ENCODE peak calls at places on chromosomes 2 and 18, in ten cellular contexts. One of them, this sample, is unnamed.

GRCh38 chr2:239216614-239217273 is 184.1 kb downstream of the HDAC4 start:
- DNase-seq in astrocyte of the spinal cord: no peak
- DNase-seq in type B pancreatic cell: no peak
- DNase-seq in tibial nerve: no peak
- DNase-seq in nephron progenitor cell: no peak
- DNase-seq in WERI-Rb-1: no peak
- DNase-seq in lower leg skin: no peak
- DNase-seq in Calu3: no peak
- DNase-seq in fibroblast of pulmonary artery: no peak
- DNase-seq in fibroblast of lung: no peak
- DNase-seq in this sample: no peak

GRCh38 chr2:128606837-128607236 is 288.2 kb upstream of the HS6ST1 start:
- DNase-seq in astrocyte of the spinal cord: no peak
- DNase-seq in type B pancreatic cell: no peak
- DNase-seq in tibial nerve: peak; percentile 7
- DNase-seq in nephron progenitor cell: no peak
- DNase-seq in WERI-Rb-1: no peak
- DNase-seq in lower leg skin: no peak
- DNase-seq in Calu3: no peak
- DNase-seq in fibroblast of pulmonary artery: no peak
- DNase-seq in fibroblast of lung: no peak
- DNase-seq in this sample: peak; percentile 66

GRCh38 chr18:3995476-3996102 is 459.5 kb downstream of the DLGAP1 start:
- DNase-seq in astrocyte of the spinal cord: peak; percentile 79
- DNase-seq in type B pancreatic cell: no peak
- DNase-seq in tibial nerve: no peak
- DNase-seq in nephron progenitor cell: peak; percentile 64
- DNase-seq in WERI-Rb-1: peak; percentile 53
- DNase-seq in lower leg skin: no peak
- DNase-seq in Calu3: peak; percentile 64
- DNase-seq in fibroblast of pulmonary artery: peak; percentile 83
- DNase-seq in fibroblast of lung: peak; percentile 62
- DNase-seq in this sample: no peak

GRCh38 chr2:23482188-23482587 is 97.2 kb downstream of the KLHL29 start:
- DNase-seq in astrocyte of the spinal cord: no peak
- DNase-seq in type B pancreatic cell: no peak
- DNase-seq in tibial nerve: no peak
- DNase-seq in nephron progenitor cell: no peak
- DNase-seq in WERI-Rb-1: no peak
- DNase-seq in lower leg skin: no peak
- DNase-seq in Calu3: no peak
- DNase-seq in fibroblast of pulmonary artery: no peak
- DNase-seq in fibroblast of lung: no peak
- DNase-seq in this sample: no peak

GRCh38 chr2:220181158-220181557 is 553.7 kb downstream of the SLC4A3 start:
- DNase-seq in astrocyte of the spinal cord: no peak
- DNase-seq in type B pancreatic cell: no peak
- DNase-seq in tibial nerve: no peak
- DNase-seq in nephron progenitor cell: no peak
- DNase-seq in WERI-Rb-1: no peak
- DNase-seq in lower leg skin: no peak
- DNase-seq in Calu3: no peak
- DNase-seq in fibroblast of pulmonary artery: no peak
- DNase-seq in fibroblast of lung: peak; percentile 51
- DNase-seq in this sample: no peak

GRCh38 chr18:12776821-12777471 is 74.1 kb downstream of the PSMG2 start:
- DNase-seq in astrocyte of the spinal cord: no peak
- DNase-seq in type B pancreatic cell: peak; percentile 64
- DNase-seq in tibial nerve: no peak
- DNase-seq in nephron progenitor cell: no peak
- DNase-seq in WERI-Rb-1: no peak
- DNase-seq in lower leg skin: no peak
- DNase-seq in Calu3: no peak
- DNase-seq in fibroblast of pulmonary artery: no peak
- DNase-seq in fibroblast of lung: no peak
- DNase-seq in this sample: no peak

GRCh38 chr2:13056259-13056843 is 339.6 kb downstream of the TRIB2 start:
- DNase-seq in astrocyte of the spinal cord: peak; percentile 25
- DNase-seq in type B pancreatic cell: no peak
- DNase-seq in tibial nerve: no peak
- DNase-seq in nephron progenitor cell: no peak
- DNase-seq in WERI-Rb-1: no peak
- DNase-seq in lower leg skin: no peak
- DNase-seq in Calu3: peak; percentile 5
- DNase-seq in fibroblast of pulmonary artery: peak; percentile 39
- DNase-seq in fibroblast of lung: peak; percentile 2
- DNase-seq in this sample: no peak

GRCh38 chr2:208083807-208084206 is 40.5 kb downstream of the CRYGD start:
- DNase-seq in astrocyte of the spinal cord: no peak
- DNase-seq in type B pancreatic cell: no peak
- DNase-seq in tibial nerve: no peak
- DNase-seq in nephron progenitor cell: no peak
- DNase-seq in WERI-Rb-1: no peak
- DNase-seq in lower leg skin: no peak
- DNase-seq in Calu3: no peak
- DNase-seq in fibroblast of pulmonary artery: no peak
- DNase-seq in fibroblast of lung: no peak
- DNase-seq in this sample: no peak

GRCh38 chr2:62529758-62530157 is 23.8 kb upstream of the TMEM17 start:
- DNase-seq in astrocyte of the spinal cord: no peak
- DNase-seq in type B pancreatic cell: no peak
- DNase-seq in tibial nerve: no peak
- DNase-seq in nephron progenitor cell: no peak
- DNase-seq in WERI-Rb-1: no peak
- DNase-seq in lower leg skin: no peak
- DNase-seq in Calu3: no peak
- DNase-seq in fibroblast of pulmonary artery: no peak
- DNase-seq in fibroblast of lung: no peak
- DNase-seq in this sample: no peak

GRCh38 chr2:105135436-105135835 is 97.6 kb downstream of the MRPS9 start:
- DNase-seq in astrocyte of the spinal cord: no peak
- DNase-seq in type B pancreatic cell: no peak
- DNase-seq in tibial nerve: no peak
- DNase-seq in nephron progenitor cell: no peak
- DNase-seq in WERI-Rb-1: no peak
- DNase-seq in lower leg skin: no peak
- DNase-seq in Calu3: no peak
- DNase-seq in fibroblast of pulmonary artery: no peak
- DNase-seq in fibroblast of lung: no peak
- DNase-seq in this sample: no peak

GRCh38 chr2:96342085-96342484 is 6.5 kb downstream of the NCAPH start:
- DNase-seq in astrocyte of the spinal cord: peak; percentile 82
- DNase-seq in type B pancreatic cell: no peak
- DNase-seq in tibial nerve: no peak
- DNase-seq in nephron progenitor cell: no peak
- DNase-seq in WERI-Rb-1: no peak
- DNase-seq in lower leg skin: no peak
- DNase-seq in Calu3: peak; percentile 35
- DNase-seq in fibroblast of pulmonary artery: peak; percentile 65
- DNase-seq in fibroblast of lung: peak; percentile 90
- DNase-seq in this sample: no peak

GRCh38 chr2:212033888-212034287 is 504.7 kb downstream of the ERBB4 start:
- DNase-seq in astrocyte of the spinal cord: no peak
- DNase-seq in type B pancreatic cell: no peak
- DNase-seq in tibial nerve: no peak
- DNase-seq in nephron progenitor cell: no peak
- DNase-seq in WERI-Rb-1: no peak
- DNase-seq in lower leg skin: no peak
- DNase-seq in Calu3: no peak
- DNase-seq in fibroblast of pulmonary artery: no peak
- DNase-seq in fibroblast of lung: no peak
- DNase-seq in this sample: no peak

GRCh38 chr2:39127973-39128372 is 7.1 kb upstream of the SOS1 start:
- DNase-seq in astrocyte of the spinal cord: no peak
- DNase-seq in type B pancreatic cell: no peak
- DNase-seq in tibial nerve: no peak
- DNase-seq in nephron progenitor cell: no peak
- DNase-seq in WERI-Rb-1: no peak
- DNase-seq in lower leg skin: no peak
- DNase-seq in Calu3: no peak
- DNase-seq in fibroblast of pulmonary artery: peak; percentile 25
- DNase-seq in fibroblast of lung: peak; percentile 27
- DNase-seq in this sample: no peak

GRCh38 chr2:140348826-140349225 is 1568.6 kb upstream of the NXPH2 start:
- DNase-seq in astrocyte of the spinal cord: no peak
- DNase-seq in type B pancreatic cell: no peak
- DNase-seq in tibial nerve: no peak
- DNase-seq in nephron progenitor cell: no peak
- DNase-seq in WERI-Rb-1: no peak
- DNase-seq in lower leg skin: no peak
- DNase-seq in Calu3: no peak
- DNase-seq in fibroblast of pulmonary artery: no peak
- DNase-seq in fibroblast of lung: no peak
- DNase-seq in this sample: no peak

GRCh38 chr18:49849331-49850217 is 36.2 kb upstream of the ACAA2 start:
- DNase-seq in astrocyte of the spinal cord: peak; percentile 92
- DNase-seq in type B pancreatic cell: no peak
- DNase-seq in tibial nerve: no peak
- DNase-seq in nephron progenitor cell: peak; percentile 26
- DNase-seq in WERI-Rb-1: peak; percentile 47
- DNase-seq in lower leg skin: no peak
- DNase-seq in Calu3: peak; percentile 96
- DNase-seq in fibroblast of pulmonary artery: peak; percentile 92
- DNase-seq in fibroblast of lung: peak; percentile 94
- DNase-seq in this sample: no peak

GRCh38 chr2:20916604-20917286 is 93.8 kb upstream of the LDAH start:
- DNase-seq in astrocyte of the spinal cord: no peak
- DNase-seq in type B pancreatic cell: no peak
- DNase-seq in tibial nerve: no peak
- DNase-seq in nephron progenitor cell: no peak
- DNase-seq in WERI-Rb-1: no peak
- DNase-seq in lower leg skin: no peak
- DNase-seq in Calu3: peak; percentile 23
- DNase-seq in fibroblast of pulmonary artery: peak; percentile 6
- DNase-seq in fibroblast of lung: peak; percentile 15
- DNase-seq in this sample: no peak
- TF ChIP-seq CTCF in astrocyte of the spinal cord: peak; percentile 19
- TF ChIP-seq CTCF in type B pancreatic cell: peak; percentile 40
- TF ChIP-seq CTCF in tibial nerve: no peak
- TF ChIP-seq CTCF in nephron progenitor cell: no peak
- TF ChIP-seq CTCF in WERI-Rb-1: peak; percentile 53
- TF ChIP-seq CTCF in lower leg skin: no peak
- TF ChIP-seq CTCF in Calu3: peak; percentile 19
- TF ChIP-seq CTCF in fibroblast of pulmonary artery: peak; percentile 26
- TF ChIP-seq CTCF in fibroblast of lung: peak; percentile 29
- TF ChIP-seq CTCF in this sample: no peak

GRCh38 chr2:27451095-27451494 is 8.9 kb downstream of the KRTCAP3 start:
- DNase-seq in astrocyte of the spinal cord: no peak
- DNase-seq in type B pancreatic cell: no peak
- DNase-seq in tibial nerve: no peak
- DNase-seq in nephron progenitor cell: no peak
- DNase-seq in WERI-Rb-1: no peak
- DNase-seq in lower leg skin: no peak
- DNase-seq in Calu3: no peak
- DNase-seq in fibroblast of pulmonary artery: no peak
- DNase-seq in fibroblast of lung: no peak
- DNase-seq in this sample: no peak

GRCh38 chr2:27448381-27448780 is 6.2 kb downstream of the KRTCAP3 start:
- DNase-seq in astrocyte of the spinal cord: no peak
- DNase-seq in type B pancreatic cell: no peak
- DNase-seq in tibial nerve: no peak
- DNase-seq in nephron progenitor cell: no peak
- DNase-seq in WERI-Rb-1: no peak
- DNase-seq in lower leg skin: no peak
- DNase-seq in Calu3: no peak
- DNase-seq in fibroblast of pulmonary artery: no peak
- DNase-seq in fibroblast of lung: no peak
- DNase-seq in this sample: no peak

DNA sequence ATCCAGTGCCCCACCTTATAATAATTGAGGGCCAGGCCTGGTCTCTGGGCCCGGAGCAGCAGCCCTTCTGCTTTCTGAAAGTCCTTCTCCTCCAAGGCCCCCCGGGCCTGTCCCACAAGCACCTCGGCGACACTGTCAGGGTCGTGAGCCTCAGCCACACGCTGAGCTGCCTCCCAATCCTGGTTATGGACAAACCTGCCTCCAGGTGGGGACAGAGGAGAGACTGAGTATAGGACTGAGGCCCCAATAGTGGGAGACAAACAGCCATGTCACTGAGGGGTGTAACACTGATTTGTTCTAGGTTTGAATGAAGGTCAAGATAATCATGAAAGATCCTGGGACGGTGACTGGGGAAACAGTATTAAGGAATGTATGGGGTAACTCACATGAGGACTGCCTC is 11.8 kb downstream of the KRTCAP3 start:
- DNase-seq in astrocyte of the spinal cord: no peak
- DNase-seq in type B pancreatic cell: no peak
- DNase-seq in tibial nerve: no peak
- DNase-seq in nephron progenitor cell: no peak
- DNase-seq in WERI-Rb-1: peak; percentile 46
- DNase-seq in lower leg skin: no peak
- DNase-seq in Calu3: no peak
- DNase-seq in fibroblast of pulmonary artery: no peak
- DNase-seq in fibroblast of lung: no peak
- DNase-seq in this sample: no peak
- TF ChIP-seq CTCF in astrocyte of the spinal cord: no peak
- TF ChIP-seq CTCF in type B pancreatic cell: no peak
- TF ChIP-seq CTCF in tibial nerve: no peak
- TF ChIP-seq CTCF in nephron progenitor cell: no peak
- TF ChIP-seq CTCF in WERI-Rb-1: peak; percentile 44
- TF ChIP-seq CTCF in lower leg skin: no peak
- TF ChIP-seq CTCF in Calu3: no peak
- TF ChIP-seq CTCF in fibroblast of pulmonary artery: no peak
- TF ChIP-seq CTCF in fibroblast of lung: no peak
- TF ChIP-seq CTCF in this sample: no peak

GRCh38 chr2:235740821-235741220 is 247.0 kb downstream of the AGAP1 start:
- DNase-seq in astrocyte of the spinal cord: no peak
- DNase-seq in type B pancreatic cell: no peak
- DNase-seq in tibial nerve: no peak
- DNase-seq in nephron progenitor cell: no peak
- DNase-seq in WERI-Rb-1: peak; percentile 74
- DNase-seq in lower leg skin: no peak
- DNase-seq in Calu3: peak; percentile 69
- DNase-seq in fibroblast of pulmonary artery: no peak
- DNase-seq in fibroblast of lung: no peak
- DNase-seq in this sample: no peak
- TF ChIP-seq CTCF in astrocyte of the spinal cord: peak; percentile 35
- TF ChIP-seq CTCF in type B pancreatic cell: peak; percentile 44
- TF ChIP-seq CTCF in tibial nerve: no peak
- TF ChIP-seq CTCF in nephron progenitor cell: no peak
- TF ChIP-seq CTCF in WERI-Rb-1: peak; percentile 70
- TF ChIP-seq CTCF in lower leg skin: no peak
- TF ChIP-seq CTCF in Calu3: peak; percentile 26
- TF ChIP-seq CTCF in fibroblast of pulmonary artery: peak; percentile 3
- TF ChIP-seq CTCF in fibroblast of lung: peak; percentile 32
- TF ChIP-seq CTCF in this sample: no peak

DNA sequence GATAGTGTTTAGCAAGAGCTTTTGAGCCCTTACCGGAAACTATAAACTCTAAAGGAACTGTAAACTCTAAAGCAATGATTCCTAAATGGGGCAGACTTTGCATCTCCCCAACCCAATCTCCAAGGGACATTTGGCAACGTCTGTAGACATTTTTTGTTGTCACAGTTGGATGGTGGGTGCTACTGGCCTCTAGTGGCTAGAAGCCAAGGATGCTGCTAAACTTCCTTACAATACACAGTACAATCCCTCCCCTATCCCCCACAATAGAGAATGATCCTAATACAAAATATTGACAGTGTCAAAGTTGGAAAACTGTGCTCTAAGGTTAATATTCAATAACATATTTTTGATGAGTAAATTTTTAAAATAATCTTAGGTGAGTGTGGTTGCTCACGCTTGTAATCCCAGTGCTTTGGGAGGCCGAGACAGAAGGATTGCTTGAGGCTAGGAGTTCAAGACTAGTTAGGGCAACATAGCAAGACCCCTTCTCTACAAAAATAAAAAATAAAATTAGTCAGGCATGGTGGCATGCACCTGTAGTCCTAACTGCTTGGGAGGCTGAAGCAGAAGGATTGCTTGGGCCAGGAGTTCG is 66.7 kb downstream of the PTPN4 start:
- DNase-seq in astrocyte of the spinal cord: peak; percentile 26
- DNase-seq in type B pancreatic cell: no peak
- DNase-seq in tibial nerve: no peak
- DNase-seq in nephron progenitor cell: no peak
- DNase-seq in WERI-Rb-1: peak; percentile 47
- DNase-seq in lower leg skin: no peak
- DNase-seq in Calu3: peak; percentile 52
- DNase-seq in fibroblast of pulmonary artery: peak; percentile 62
- DNase-seq in fibroblast of lung: no peak
- DNase-seq in this sample: no peak
- TF ChIP-seq CTCF in astrocyte of the spinal cord: peak; percentile 73
- TF ChIP-seq CTCF in type B pancreatic cell: peak; percentile 76
- TF ChIP-seq CTCF in tibial nerve: no peak
- TF ChIP-seq CTCF in nephron progenitor cell: peak; percentile 43
- TF ChIP-seq CTCF in WERI-Rb-1: peak; percentile 80
- TF ChIP-seq CTCF in lower leg skin: no peak
- TF ChIP-seq CTCF in Calu3: peak; percentile 56
- TF ChIP-seq CTCF in fibroblast of pulmonary artery: peak; percentile 81
- TF ChIP-seq CTCF in fibroblast of lung: peak; percentile 58
- TF ChIP-seq CTCF in this sample: no peak